ENCODE peak calls at places on chromosomes 2 and 18, in six cellular contexts. E, C, V, U, H and D are unnamed samples.

GRCh38 chr18:46771141-46771540 is 14.3 kb upstream of the ST8SIA5 start:
- DNase-seq in C (no peak), E (no peak), H (no peak), V (no peak), U (no peak), D (no peak)

GRCh38 chr18:47120428-47120827 is 29.9 kb downstream of the HDHD2 start:
- DNase-seq in E (no peak), U (no peak), H (no peak), V (no peak), C (peak; percentile 47), D (no peak)

GRCh38 chr2:206198677-206199076 is 39.0 kb downstream of the EEF1B2 start:
- DNase-seq in C (no peak), U (no peak), H (no peak), E (no peak), V (no peak), D (no peak)

GRCh38 chr2:168712053-168712452 is 90.4 kb upstream of the NOSTRIN start:
- DNase-seq in V (peak; percentile 42), C (peak; percentile 91), H (no peak), E (no peak), U (no peak), D (no peak)

GRCh38 chr2:118837621-118838020 is 9.8 kb downstream of the EN1 start:
- DNase-seq in V (no peak), U (no peak), H (peak; percentile 19), E (no peak), C (no peak), D (no peak)

GRCh38 chr18:13488281-13488929 is 238.0 kb downstream of the FAM210A start:
- DNase-seq in U (no peak), C (no peak), V (no peak), E (no peak), H (no peak), D (no peak)

GRCh38 chr2:201931955-201932354 is 101.7 kb upstream of the FZD7 start:
- DNase-seq in V (no peak), E (no peak), H (no peak), C (no peak), U (no peak), D (no peak)

GRCh38 chr2:207673431-207673830 is 38.0 kb upstream of the CCNYL1 start:
- DNase-seq in V (no peak), H (no peak), E (no peak), U (no peak), C (no peak), D (no peak)

GRCh38 chr2:219058541-219059374 is 2.0 kb downstream of the IHH start:
- DNase-seq in C (no peak), V (peak; percentile 10), U (peak; percentile 94), H (no peak), E (peak; percentile 82), D (no peak)

GRCh38 chr2:78553866-78554647 is 471.4 kb upstream of the REG3G start:
- DNase-seq in C (no peak), V (no peak), U (no peak), E (no peak), H (no peak), D (no peak)
- TF ChIP-seq POLR2AphosphoS5 in C (no peak), V (no peak), U (no peak), E (no peak), H (no peak), D (peak; percentile 14)

GRCh38 chr2:106147159-106147558 is 46.9 kb downstream of the UXS1 start:
- DNase-seq in C (no peak), E (no peak), U (no peak), V (no peak), H (no peak), D (no peak)
- H3K27ac ChIP-seq in C (peak overlapping the region; percentile 56), E (no peak overlapping the region), U (no peak overlapping the region), V (no peak overlapping the region), H (no peak overlapping the region), D (no peak overlapping the region)

GRCh38 chr2:26718949-26719686 is 26.6 kb downstream of the KCNK3 start:
- DNase-seq in V (no peak), H (no peak), C (no peak), E (no peak), U (no peak), D (no peak)

GRCh38 chr2:26721267-26722032 is 28.9 kb downstream of the KCNK3 start:
- DNase-seq in U (peak; percentile 84), V (no peak), E (peak; percentile 37), H (no peak), C (no peak), D (no peak)

GRCh38 chr2:26722911-26723310 is 30.4 kb downstream of the KCNK3 start:
- DNase-seq in C (no peak), V (no peak), U (no peak), H (no peak), E (no peak), D (no peak)

GRCh38 chr2:26722328-26722727 is 29.8 kb downstream of the KCNK3 start:
- DNase-seq in H (no peak), C (no peak), V (no peak), E (no peak), U (no peak), D (no peak)

GRCh38 chr2:26720322-26721166 is 28.0 kb downstream of the KCNK3 start:
- DNase-seq in V (no peak), H (no peak), E (peak; percentile 74), U (peak; percentile 88), C (no peak), D (peak; percentile 97)
- TF ChIP-seq EP300 in V (no peak), H (peak; percentile 54), E (peak; percentile 44), U (peak; percentile 95), C (no peak), D (peak; percentile 89)

GRCh38 chr2:43226558-43226954 is at the start of gene ZFP36L2:
- DNase-seq in V (peak; percentile 99), C (no peak), U (peak; percentile 97), E (peak; percentile 97), H (peak; percentile 96), D (peak; percentile 98)
- TF ChIP-seq POLR2AphosphoS5 in V (peak; percentile 82), C (peak; percentile 90), U (peak; percentile 97), E (peak; percentile 91), H (peak; percentile 53), D (peak; percentile 94)

GRCh38 chr18:23878336-23878900 is 136.1 kb upstream of the TTC39C start:
- DNase-seq in V (no peak), C (no peak), E (no peak), U (no peak), H (no peak), D (no peak)

GRCh38 chr18:23877371-23877770 is 137.2 kb upstream of the TTC39C start:
- DNase-seq in U (no peak), E (no peak), H (no peak), V (no peak), C (no peak), D (no peak)

GRCh38 chr18:23876921-23877320 is 137.6 kb upstream of the TTC39C start:
- DNase-seq in H (no peak), E (no peak), V (no peak), U (no peak), C (no peak), D (no peak)

GRCh38 chr18:23876496-23876895 is 138.1 kb upstream of the TTC39C start:
- DNase-seq in C (no peak), U (no peak), V (no peak), H (no peak), E (no peak), D (no peak)

GRCh38 chr18:23875966-23876365 is 138.6 kb upstream of the TTC39C start:
- DNase-seq in H (no peak), E (no peak), C (no peak), V (no peak), U (no peak), D (no peak)
- H3K27ac ChIP-seq in H (no peak overlapping the region), E (no peak overlapping the region), C (no peak overlapping the region), V (no peak overlapping the region), U (no peak overlapping the region), D (no peak overlapping the region)

GRCh38 chr18:58013241-58014211 is 30.5 kb upstream of the NEDD4L start:
- DNase-seq in V (no peak), E (peak; percentile 23), C (no peak), U (peak; percentile 31), H (no peak), D (no peak)
- TF ChIP-seq EP300 in V (no peak), E (no peak), C (no peak), U (no peak), H (no peak), D (no peak)